ENCODE peak calls at places on chromosomes 11 and 22, in seven cellular contexts. One of them, this sample, is unnamed. For H3K9me3, the result is how much of the 10 kb centered on the place peaks cover.

GRCh38 chr11:28621648-28622215 is 513.5 kb downstream of the METTL15 start:
- DNase-seq in small intestine: peak
- DNase-seq in iPS DF 6.9: no peak
- DNase-seq in left lung: no peak
- DNase-seq in A673: no peak
- DNase-seq in colonic mucosa: no peak
- DNase-seq in CD4-positive, CD25-positive, alpha-beta regulatory T cell: no peak
- DNase-seq in this sample: no peak

GRCh38 chr11:115267871-115268270 is 236.3 kb downstream of the CADM1 start:
- DNase-seq in colonic mucosa: no peak
- DNase-seq in CD4-positive, CD25-positive, alpha-beta regulatory T cell: no peak
- DNase-seq in A673: no peak
- DNase-seq in left lung: no peak
- DNase-seq in small intestine: no peak
- DNase-seq in iPS DF 6.9: no peak
- DNase-seq in this sample: no peak

GRCh38 chr11:47961383-47961782 is 19.0 kb upstream of the PTPRJ start:
- DNase-seq in iPS DF 6.9: no peak
- DNase-seq in CD4-positive, CD25-positive, alpha-beta regulatory T cell: no peak
- DNase-seq in colonic mucosa: no peak
- DNase-seq in small intestine: no peak
- DNase-seq in A673: no peak
- DNase-seq in left lung: no peak
- DNase-seq in this sample: no peak

GRCh38 chr11:15106201-15106965 is 8.3 kb upstream of the INSC start:
- DNase-seq in iPS DF 6.9: no peak
- DNase-seq in CD4-positive, CD25-positive, alpha-beta regulatory T cell: no peak
- DNase-seq in left lung: no peak
- DNase-seq in A673: no peak
- DNase-seq in colonic mucosa: no peak
- DNase-seq in small intestine: no peak
- DNase-seq in this sample: no peak

GRCh38 chr22:26480611-26480932 is 3.0 kb downstream of the HPS4 start:
- DNase-seq in colonic mucosa: no peak
- DNase-seq in left lung: no peak
- DNase-seq in CD4-positive, CD25-positive, alpha-beta regulatory T cell: no peak
- DNase-seq in small intestine: no peak
- DNase-seq in iPS DF 6.9: no peak
- DNase-seq in A673: no peak
- DNase-seq in this sample: no peak

GRCh38 chr11:71252782-71253730 is 679 bp upstream of the SHANK2 start:
- DNase-seq in CD4-positive, CD25-positive, alpha-beta regulatory T cell: no peak
- DNase-seq in colonic mucosa: peak
- DNase-seq in iPS DF 6.9: no peak
- DNase-seq in small intestine: peak
- DNase-seq in A673: no peak
- DNase-seq in left lung: peak
- DNase-seq in this sample: no peak

GRCh38 chr11:72736452-72737069 is 15.6 kb downstream of the ARAP1 start:
- DNase-seq in left lung: peak
- DNase-seq in small intestine: peak
- DNase-seq in iPS DF 6.9: no peak
- DNase-seq in colonic mucosa: no peak
- DNase-seq in A673: peak
- DNase-seq in CD4-positive, CD25-positive, alpha-beta regulatory T cell: peak
- DNase-seq in this sample: peak

GRCh38 chr11:113188433-113188834 is 125.9 kb upstream of the TTC12 start:
- DNase-seq in A673: no peak
- DNase-seq in colonic mucosa: no peak
- DNase-seq in iPS DF 6.9: no peak
- DNase-seq in small intestine: no peak
- DNase-seq in left lung: no peak
- DNase-seq in CD4-positive, CD25-positive, alpha-beta regulatory T cell: no peak
- DNase-seq in this sample: no peak

GRCh38 chr22:39094717-39095389 is 2.2 kb upstream of the APOBEC3H start:
- DNase-seq in A673: no peak
- DNase-seq in small intestine: peak
- DNase-seq in CD4-positive, CD25-positive, alpha-beta regulatory T cell: peak
- DNase-seq in left lung: peak
- DNase-seq in iPS DF 6.9: no peak
- DNase-seq in colonic mucosa: no peak
- DNase-seq in this sample: no peak

GRCh38 chr11:2091786-2092463 is 47.3 kb downstream of the IGF2 start:
- DNase-seq in CD4-positive, CD25-positive, alpha-beta regulatory T cell: no peak
- DNase-seq in A673: no peak
- DNase-seq in left lung: peak
- DNase-seq in iPS DF 6.9: no peak
- DNase-seq in colonic mucosa: no peak
- DNase-seq in small intestine: no peak
- DNase-seq in this sample: no peak

GRCh38 chr22:43956805-43957463 is 1.7 kb downstream of the SAMM50 start:
- DNase-seq in CD4-positive, CD25-positive, alpha-beta regulatory T cell: no peak
- DNase-seq in small intestine: no peak
- DNase-seq in left lung: no peak
- DNase-seq in A673: no peak
- DNase-seq in colonic mucosa: no peak
- DNase-seq in iPS DF 6.9: no peak
- DNase-seq in this sample: no peak

GRCh38 chr11:7527029-7527428 is 13.2 kb downstream of the PPFIBP2 start:
- DNase-seq in small intestine: no peak
- DNase-seq in colonic mucosa: no peak
- DNase-seq in left lung: no peak
- DNase-seq in A673: no peak
- DNase-seq in CD4-positive, CD25-positive, alpha-beta regulatory T cell: peak
- DNase-seq in iPS DF 6.9: no peak
- DNase-seq in this sample: no peak

GRCh38 chr11:69209421-69209820 is 53.7 kb downstream of the SMIM38 start:
- DNase-seq in A673: no peak
- DNase-seq in small intestine: no peak
- DNase-seq in colonic mucosa: no peak
- DNase-seq in CD4-positive, CD25-positive, alpha-beta regulatory T cell: no peak
- DNase-seq in iPS DF 6.9: no peak
- DNase-seq in left lung: no peak
- DNase-seq in this sample: no peak

GRCh38 chr11:80165763-80166162 is 724.9 kb upstream of the TENM4 start:
- DNase-seq in CD4-positive, CD25-positive, alpha-beta regulatory T cell: no peak
- DNase-seq in A673: peak
- DNase-seq in iPS DF 6.9: no peak
- DNase-seq in left lung: no peak
- DNase-seq in small intestine: no peak
- DNase-seq in colonic mucosa: no peak
- DNase-seq in this sample: no peak

GRCh38 chr11:33976351-33977199 is 75.0 kb upstream of the CAPRIN1 start:
- DNase-seq in A673: peak
- DNase-seq in iPS DF 6.9: no peak
- DNase-seq in colonic mucosa: no peak
- DNase-seq in small intestine: no peak
- DNase-seq in left lung: no peak
- DNase-seq in CD4-positive, CD25-positive, alpha-beta regulatory T cell: no peak
- DNase-seq in this sample: no peak

GRCh38 chr11:66189031-66189745 is 79.3 kb upstream of the RAB1B start:
- DNase-seq in A673: no peak
- DNase-seq in small intestine: no peak
- DNase-seq in CD4-positive, CD25-positive, alpha-beta regulatory T cell: no peak
- DNase-seq in colonic mucosa: no peak
- DNase-seq in left lung: no peak
- DNase-seq in iPS DF 6.9: no peak
- DNase-seq in this sample: no peak

GRCh38 chr11:133817449-133817848 is 27.9 kb downstream of the SPATA19 start:
- DNase-seq in left lung: no peak
- DNase-seq in colonic mucosa: no peak
- DNase-seq in iPS DF 6.9: no peak
- DNase-seq in CD4-positive, CD25-positive, alpha-beta regulatory T cell: no peak
- DNase-seq in small intestine: no peak
- DNase-seq in A673: no peak
- DNase-seq in this sample: no peak

GRCh38 chr11:133819916-133820315 is 25.4 kb downstream of the SPATA19 start:
- DNase-seq in left lung: no peak
- DNase-seq in colonic mucosa: no peak
- DNase-seq in iPS DF 6.9: no peak
- DNase-seq in A673: no peak
- DNase-seq in small intestine: no peak
- DNase-seq in CD4-positive, CD25-positive, alpha-beta regulatory T cell: no peak
- DNase-seq in this sample: no peak

GRCh38 chr11:133821776-133822175 is 23.5 kb downstream of the SPATA19 start:
- DNase-seq in small intestine: peak
- DNase-seq in A673: peak
- DNase-seq in left lung: no peak
- DNase-seq in CD4-positive, CD25-positive, alpha-beta regulatory T cell: peak
- DNase-seq in iPS DF 6.9: peak
- DNase-seq in colonic mucosa: peak
- DNase-seq in this sample: no peak

GRCh38 chr11:133818302-133818701 is 27.0 kb downstream of the SPATA19 start:
- DNase-seq in small intestine: no peak
- DNase-seq in iPS DF 6.9: no peak
- DNase-seq in CD4-positive, CD25-positive, alpha-beta regulatory T cell: no peak
- DNase-seq in colonic mucosa: no peak
- DNase-seq in left lung: no peak
- DNase-seq in A673: no peak
- DNase-seq in this sample: no peak

GRCh38 chr11:133819114-133819513 is 26.2 kb downstream of the SPATA19 start:
- DNase-seq in A673: no peak
- DNase-seq in small intestine: no peak
- DNase-seq in colonic mucosa: no peak
- DNase-seq in iPS DF 6.9: no peak
- DNase-seq in CD4-positive, CD25-positive, alpha-beta regulatory T cell: no peak
- DNase-seq in left lung: no peak
- DNase-seq in this sample: no peak
- H3K9me3 ChIP-seq in A673: under half
- H3K9me3 ChIP-seq in small intestine: under half
- H3K9me3 ChIP-seq in colonic mucosa: under half
- H3K9me3 ChIP-seq in iPS DF 6.9: under half
- H3K9me3 ChIP-seq in CD4-positive, CD25-positive, alpha-beta regulatory T cell: under half
- H3K9me3 ChIP-seq in left lung: under half
- H3K9me3 ChIP-seq in this sample: under half

GRCh38 chr22:48686694-48687302 is 1140.9 kb downstream of the BRD1 start:
- DNase-seq in iPS DF 6.9: no peak
- DNase-seq in A673: no peak
- DNase-seq in colonic mucosa: no peak
- DNase-seq in left lung: no peak
- DNase-seq in small intestine: no peak
- DNase-seq in CD4-positive, CD25-positive, alpha-beta regulatory T cell: no peak
- DNase-seq in this sample: no peak

GRCh38 chr22:48687606-48688005 is 1140.1 kb downstream of the BRD1 start:
- DNase-seq in CD4-positive, CD25-positive, alpha-beta regulatory T cell: no peak
- DNase-seq in iPS DF 6.9: no peak
- DNase-seq in colonic mucosa: no peak
- DNase-seq in left lung: peak
- DNase-seq in A673: no peak
- DNase-seq in small intestine: no peak
- DNase-seq in this sample: no peak

GRCh38 chr22:48688366-48688765 is 1139.3 kb downstream of the BRD1 start:
- DNase-seq in small intestine: no peak
- DNase-seq in left lung: peak
- DNase-seq in CD4-positive, CD25-positive, alpha-beta regulatory T cell: no peak
- DNase-seq in A673: no peak
- DNase-seq in iPS DF 6.9: no peak
- DNase-seq in colonic mucosa: no peak
- DNase-seq in this sample: no peak

GRCh38 chr22:48683640-48684039 is 1144.0 kb downstream of the BRD1 start:
- DNase-seq in left lung: peak
- DNase-seq in CD4-positive, CD25-positive, alpha-beta regulatory T cell: no peak
- DNase-seq in small intestine: no peak
- DNase-seq in colonic mucosa: no peak
- DNase-seq in A673: no peak
- DNase-seq in iPS DF 6.9: no peak
- DNase-seq in this sample: no peak

DNA sequence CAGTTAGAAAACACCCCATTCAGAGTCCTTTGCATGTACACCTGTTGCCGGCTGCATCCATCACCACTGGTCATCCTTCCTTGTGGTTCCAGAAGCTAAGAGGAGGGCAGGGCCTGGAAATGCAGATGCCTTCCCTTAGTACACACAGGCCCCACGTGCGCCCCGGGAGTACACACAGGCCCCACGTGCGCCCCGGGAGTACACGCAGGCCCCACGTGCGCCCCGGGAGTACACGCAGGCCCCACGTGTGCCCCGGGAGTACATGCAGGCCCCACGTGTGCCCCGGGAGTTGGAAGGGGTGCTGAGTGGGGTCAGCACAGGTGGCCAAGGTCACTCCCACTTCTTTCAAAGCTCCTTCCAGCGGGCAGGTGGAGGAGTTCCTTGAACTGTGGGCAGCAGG is 1141.9 kb downstream of the BRD1 start:
- DNase-seq in left lung: peak
- DNase-seq in small intestine: no peak
- DNase-seq in colonic mucosa: no peak
- DNase-seq in iPS DF 6.9: no peak
- DNase-seq in A673: no peak
- DNase-seq in CD4-positive, CD25-positive, alpha-beta regulatory T cell: no peak
- DNase-seq in this sample: no peak
- H3K9me3 ChIP-seq in left lung: under half
- H3K9me3 ChIP-seq in small intestine: under half
- H3K9me3 ChIP-seq in colonic mucosa: under half
- H3K9me3 ChIP-seq in iPS DF 6.9: under half
- H3K9me3 ChIP-seq in A673: under half
- H3K9me3 ChIP-seq in CD4-positive, CD25-positive, alpha-beta regulatory T cell: under half
- H3K9me3 ChIP-seq in this sample: under half

GRCh38 chr11:60318726-60319125 is 8.3 kb upstream of the MS4A6E start:
- DNase-seq in left lung: no peak
- DNase-seq in CD4-positive, CD25-positive, alpha-beta regulatory T cell: no peak
- DNase-seq in small intestine: no peak
- DNase-seq in colonic mucosa: no peak
- DNase-seq in iPS DF 6.9: no peak
- DNase-seq in A673: no peak
- DNase-seq in this sample: no peak
- H3K9me3 ChIP-seq in left lung: under half
- H3K9me3 ChIP-seq in CD4-positive, CD25-positive, alpha-beta regulatory T cell: under half
- H3K9me3 ChIP-seq in small intestine: under half
- H3K9me3 ChIP-seq in colonic mucosa: under half
- H3K9me3 ChIP-seq in iPS DF 6.9: under half
- H3K9me3 ChIP-seq in A673: under half
- H3K9me3 ChIP-seq in this sample: under half

DNA sequence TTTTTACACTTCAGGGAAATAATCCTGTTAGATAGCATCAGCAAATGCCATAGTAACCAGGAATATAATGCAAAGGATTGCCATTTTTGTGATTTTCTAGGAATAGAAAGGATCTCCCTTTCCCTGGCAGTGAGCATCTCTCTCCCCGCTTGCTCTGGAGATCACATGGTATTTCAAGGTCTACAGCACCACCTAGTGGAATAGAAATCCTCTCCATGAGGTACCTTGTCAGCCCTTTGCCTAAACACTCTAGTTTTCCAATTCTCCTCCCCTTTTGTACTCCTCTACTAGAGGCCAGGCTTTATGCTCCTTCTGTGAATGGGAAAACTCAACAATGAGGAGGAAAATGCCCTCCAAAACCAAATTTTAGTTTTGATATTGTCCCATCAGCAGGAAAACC is 78.4 kb downstream of the XRRA1 start:
- DNase-seq in colonic mucosa: no peak
- DNase-seq in left lung: no peak
- DNase-seq in iPS DF 6.9: no peak
- DNase-seq in A673: peak
- DNase-seq in CD4-positive, CD25-positive, alpha-beta regulatory T cell: peak
- DNase-seq in small intestine: peak
- DNase-seq in this sample: no peak
- H3K9me3 ChIP-seq in colonic mucosa: under half
- H3K9me3 ChIP-seq in left lung: half or more
- H3K9me3 ChIP-seq in iPS DF 6.9: under half
- H3K9me3 ChIP-seq in A673: half or more
- H3K9me3 ChIP-seq in CD4-positive, CD25-positive, alpha-beta regulatory T cell: half or more
- H3K9me3 ChIP-seq in small intestine: under half
- H3K9me3 ChIP-seq in this sample: under half

GRCh38 chr22:45484742-45485141 is 17.9 kb upstream of the FBLN1 start:
- DNase-seq in CD4-positive, CD25-positive, alpha-beta regulatory T cell: no peak
- DNase-seq in colonic mucosa: no peak
- DNase-seq in left lung: no peak
- DNase-seq in small intestine: no peak
- DNase-seq in A673: no peak
- DNase-seq in iPS DF 6.9: no peak
- DNase-seq in this sample: no peak
- H3K9me3 ChIP-seq in CD4-positive, CD25-positive, alpha-beta regulatory T cell: under half
- H3K9me3 ChIP-seq in colonic mucosa: under half
- H3K9me3 ChIP-seq in left lung: under half
- H3K9me3 ChIP-seq in small intestine: under half
- H3K9me3 ChIP-seq in A673: under half
- H3K9me3 ChIP-seq in iPS DF 6.9: under half
- H3K9me3 ChIP-seq in this sample: under half